ENCODE peak calls at places on chromosomes 1 and 21, in five cellular contexts. K is A549, Z is GM12878, X is SK-N-SH, F is WTC11. V is an unnamed sample.

GRCh38 chr1:36962991-36963390 is 71.3 kb downstream of the GRIK3 start:
- DNase-seq in K (no peak), X (no peak), Z (no peak), F (no peak), V (no peak)

GRCh38 chr1:211738709-211739301 is 63.4 kb upstream of the NEK2 start:
- DNase-seq in K (no peak), F (no peak), Z (no peak), X (no peak), V (no peak)

GRCh38 chr1:63980706-63981407 is 207.0 kb downstream of the ROR1 start:
- DNase-seq in X (no peak), K (no peak), Z (no peak), F (no peak), V (no peak)

GRCh38 chr1:219926363-219926998 is 1.9 kb downstream of the SLC30A10 start:
- DNase-seq in Z (no peak), F (no peak), K (no peak), X (no peak), V (peak)

GRCh38 chr1:113684153-113684541 is 75.1 kb downstream of the PHTF1 start:
- DNase-seq in Z (no peak), F (no peak), K (no peak), X (peak), V (no peak)

GRCh38 chr1:96474985-96475743 is 246.4 kb upstream of the PTBP2 start:
- DNase-seq in F (peak), X (no peak), Z (no peak), K (no peak), V (no peak)

GRCh38 chr1:43171312-43171875 is 696 bp downstream of the EBNA1BP2 start:
- DNase-seq in F (no peak), Z (no peak), X (no peak), K (no peak), V (no peak)

GRCh38 chr21:23986987-23987386 is 1620.3 kb downstream of the MRPL39 start:
- DNase-seq in K (no peak), F (no peak), X (no peak), Z (no peak), V (no peak)

GRCh38 chr1:236841341-236841740 is 46.2 kb downstream of the MTR start:
- DNase-seq in X (no peak), K (no peak), F (no peak), Z (no peak), V (no peak)

GRCh38 chr1:6121651-6122370 is 58.3 kb downstream of the CHD5 start:
- DNase-seq in Z (no peak), K (no peak), X (no peak), F (peak), V (no peak)
- TF ChIP-seq MAX in Z (no peak), K (no peak), X (no peak), F (no peak), V (no peak)

GRCh38 chr1:115300087-115300856 is 37.8 kb downstream of the NGF start:
- DNase-seq in F (no peak), K (no peak), Z (no peak), X (no peak), V (no peak)
- TF ChIP-seq MAX in F (no peak), K (no peak), Z (no peak), X (peak), V (no peak)

GRCh38 chr21:38659936-38660332 is 145.8 kb upstream of the ETS2 start:
- DNase-seq in K (no peak), X (no peak), F (no peak), Z (no peak), V (no peak)

GRCh38 chr21:38662224-38662568 is 143.5 kb upstream of the ETS2 start:
- DNase-seq in F (no peak), Z (no peak), X (no peak), K (no peak), V (no peak)

GRCh38 chr21:38661296-38662223 is 144.2 kb upstream of the ETS2 start:
- DNase-seq in K (peak), F (peak), X (peak), Z (no peak), V (no peak)

GRCh38 chr21:38663282-38663681 is 142.4 kb upstream of the ETS2 start:
- DNase-seq in X (no peak), F (no peak), K (no peak), Z (no peak), V (no peak)

GRCh38 chr21:38660333-38661295 is 145.1 kb upstream of the ETS2 start:
- DNase-seq in X (peak), Z (no peak), K (no peak), F (peak), V (no peak)
- TF ChIP-seq MAX in X (no peak), Z (no peak), K (no peak), F (peak), V (no peak)

DNA sequence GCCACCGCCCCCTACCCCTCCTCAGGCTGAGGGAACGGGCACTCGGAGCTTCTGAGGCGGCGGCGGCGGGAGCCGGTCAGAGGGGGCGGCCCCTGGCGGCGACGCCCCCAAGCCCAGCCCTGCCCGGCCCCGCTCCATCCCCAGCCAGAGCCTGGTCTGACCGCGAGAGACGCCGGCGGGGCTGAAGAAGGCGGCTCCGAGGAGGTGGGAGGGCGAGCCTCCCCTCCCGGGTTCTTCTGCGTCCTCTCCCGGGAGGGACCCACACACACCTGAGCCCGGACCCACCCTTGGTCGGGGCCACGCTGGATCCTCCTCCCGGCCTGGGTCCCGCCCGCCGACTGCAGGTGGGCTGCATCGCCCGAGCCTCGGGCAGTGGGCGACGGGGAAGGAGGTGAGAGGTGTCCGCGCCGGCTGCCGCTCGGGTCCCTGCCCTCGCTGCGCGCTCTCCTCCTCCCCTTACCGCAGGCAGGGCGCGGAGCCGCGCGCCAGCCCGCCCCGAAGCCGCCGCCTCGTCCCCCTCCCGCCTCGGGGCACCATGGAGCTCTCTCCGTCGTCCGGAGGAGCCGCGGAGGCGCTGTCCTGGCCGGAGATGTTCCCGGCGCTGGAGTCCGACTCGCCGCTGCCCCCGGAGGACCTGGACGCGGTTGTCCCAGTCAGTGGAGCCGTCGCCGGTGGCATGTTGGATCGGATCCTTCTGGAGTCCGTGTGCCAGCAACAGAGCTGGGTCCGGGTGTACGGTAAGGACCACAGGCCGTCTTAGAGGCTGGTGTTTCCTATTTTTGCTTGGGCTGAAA is at the start of gene RASAL2:
- DNase-seq in Z (no peak), X (peak), F (peak), K (peak), V (peak)
- TF ChIP-seq MAX in Z (no peak), X (no peak), F (no peak), K (peak), V (peak)

GRCh38 chr1:155105604-155106011 is 22.1 kb upstream of the EFNA1 start:
- DNase-seq in X (no peak), K (no peak), Z (no peak), F (no peak), V (no peak)
- TF ChIP-seq MAX in X (no peak), K (no peak), Z (no peak), F (no peak), V (no peak)

V was measured in HepG2.